ENCODE peak calls at places on chromosomes 7 and 10, in five cellular contexts. K, O, G, T and Q are unnamed samples.
A peak's percentile ranks its signal among the peaks of the same experiment; 100 is the strongest.

GRCh38 chr7:98194672-98195457 is 16.4 kb upstream of the BHLHA15 start:
- DNase-seq in K (no peak), O (no peak), G (no peak), T (no peak), Q (peak; percentile 58)

GRCh38 chr10:125294109-125294508 is 133.7 kb upstream of the CTBP2 start:
- DNase-seq in K (no peak), O (no peak), G (no peak), T (peak; percentile 51), Q (no peak)

GRCh38 chr10:97861351-97861750 is 11.7 kb downstream of the GOLGA7B start:
- DNase-seq in K (peak; percentile 48), O (no peak), G (no peak), T (no peak), Q (no peak)

GRCh38 chr10:123331438-123331837 is 177.2 kb downstream of the BUB3 start:
- DNase-seq in K (peak; percentile 32), O (no peak), G (no peak), T (peak; percentile 36), Q (no peak)

GRCh38 chr10:22681301-22681700 is 33.1 kb downstream of the PIP4K2A start:
- DNase-seq in K (no peak), O (no peak), G (no peak), T (no peak), Q (no peak)

GRCh38 chr10:129963831-129964501 is at the start of gene EBF3:
- DNase-seq in K (no peak), O (peak; percentile 12), G (no peak), T (no peak), Q (peak; percentile 88)

GRCh38 chr7:139242741-139243281 is 11.8 kb downstream of the UBN2 start:
- DNase-seq in K (no peak), O (no peak), G (no peak), T (no peak), Q (no peak)

GRCh38 chr10:88794731-88795130 is 7.8 kb upstream of the LIPM start:
- DNase-seq in K (no peak), O (no peak), G (no peak), T (no peak), Q (no peak)

GRCh38 chr7:26399309-26399610 is 107.6 kb downstream of the SNX10 start:
- DNase-seq in K (no peak), O (no peak), G (no peak), T (no peak), Q (no peak)

GRCh38 chr10:27558612-27559020 is 54.5 kb downstream of the RAB18 start:
- DNase-seq in K (peak; percentile 10), O (no peak), G (no peak), T (no peak), Q (no peak)

GRCh38 chr10:38054361-38054797 is 39.8 kb upstream of the ZNF37A start:
- DNase-seq in K (peak; percentile 49), O (no peak), G (no peak), T (no peak), Q (no peak)

GRCh38 chr7:31488562-31489203 is 25.2 kb upstream of the ITPRID1 start:
- DNase-seq in K (peak; percentile 11), O (no peak), G (no peak), T (no peak), Q (no peak)

GRCh38 chr10:31580646-31581045 is 261.6 kb downstream of the ZEB1 start:
- DNase-seq in K (no peak), O (no peak), G (no peak), T (no peak), Q (peak; percentile 69)

GRCh38 chr7:148084138-148084537 is 506.4 kb upstream of the C7orf33 start:
- DNase-seq in K (no peak), O (no peak), G (no peak), T (peak; percentile 83), Q (no peak)

GRCh38 chr10:106424076-106424475 is 740.4 kb downstream of the SORCS1 start:
- DNase-seq in K (peak; percentile 93), O (no peak), G (no peak), T (no peak), Q (no peak)

GRCh38 chr7:90952649-90952991 is 311.6 kb upstream of the FZD1 start:
- DNase-seq in K (no peak), O (no peak), G (no peak), T (no peak), Q (no peak)